ENCODE peak calls at places on chromosome 21, in five cellular contexts. Z is HEK293T, T is esophagus squamous epithelium, H is WTC11, B is lung. Y is an unnamed sample.

GRCh38 chr21:29271927-29272333 is 26.8 kb upstream of the BACH1 start:
- DNase-seq in Z (no peak), T (no peak), H (no peak), B (no peak), Y (no peak)

GRCh38 chr21:41445465-41445862 is 19.4 kb downstream of the MX1 start:
- DNase-seq in Z (no peak), T (no peak), H (no peak), B (no peak), Y (no peak)

GRCh38 chr21:28342229-28342810 is 650.4 kb downstream of the LTN1 start:
- DNase-seq in Z (no peak), T (no peak), H (no peak), B (no peak), Y (no peak)

GRCh38 chr21:39781331-39781730 is 36.3 kb downstream of the IGSF5 start:
- DNase-seq in Z (no peak), T (no peak), H (no peak), B (no peak), Y (no peak)

GRCh38 chr21:31408306-31409088 is 64.4 kb upstream of the TIAM1 start:
- DNase-seq in Z (no peak), T (no peak), H (no peak), B (no peak), Y (no peak)

GRCh38 chr21:36891692-36892091 is 74.8 kb downstream of the HLCS start:
- DNase-seq in Z (no peak), T (no peak), H (no peak), B (no peak), Y (no peak)

GRCh38 chr21:43317254-43317748 is 109.6 kb downstream of the SIK1 start:
- DNase-seq in Z (no peak), T (no peak), H (no peak), B (no peak), Y (no peak)

GRCh38 chr21:44773291-44773932 is 28.2 kb downstream of the UBE2G2 start:
- DNase-seq in Z (no peak), T (no peak), H (no peak), B (no peak), Y (peak)

GRCh38 chr21:39663066-39663465 is 50.3 kb downstream of the B3GALT5 start:
- DNase-seq in Z (no peak), T (no peak), H (no peak), B (no peak), Y (no peak)

GRCh38 chr21:40731206-40731605 is 115.8 kb downstream of the DSCAM start:
- DNase-seq in Z (no peak), T (no peak), H (no peak), B (no peak), Y (no peak)

GRCh38 chr21:31660134-31660565 is 657 bp downstream of the SOD1 start:
- DNase-seq in Z (no peak), T (no peak), H (peak), B (peak), Y (peak)

GRCh38 chr21:45847870-45848269 is 133.7 kb upstream of the COL6A1 start:
- DNase-seq in Z (no peak), T (no peak), H (no peak), B (no peak), Y (no peak)

GRCh38 chr21:42682661-42683060 is 29.2 kb downstream of the PDE9A start:
- DNase-seq in Z (no peak), T (no peak), H (no peak), B (no peak), Y (no peak)

GRCh38 chr21:27246741-27247140 is 279.9 kb upstream of the ADAMTS5 start:
- DNase-seq in Z (no peak), T (no peak), H (no peak), B (no peak), Y (no peak)

GRCh38 chr21:33099131-33099530 is 29.2 kb downstream of the OLIG1 start:
- DNase-seq in Z (no peak), T (no peak), H (no peak), B (no peak), Y (no peak)

GRCh38 chr21:45615145-45615711 is 28.3 kb upstream of the PCBP3 start:
- DNase-seq in Z (no peak), T (no peak), H (no peak), B (no peak), Y (no peak)

GRCh38 chr21:27513825-27514224 is 546.9 kb upstream of the ADAMTS5 start:
- DNase-seq in Z (no peak), T (no peak), H (no peak), B (no peak), Y (no peak)

GRCh38 chr21:35258521-35258920 is 209.4 kb upstream of the RUNX1 start:
- DNase-seq in Z (no peak), T (no peak), H (no peak), B (no peak), Y (no peak)

GRCh38 chr21:40507978-40508377 is 339.0 kb downstream of the DSCAM start:
- DNase-seq in Z (no peak), T (no peak), H (no peak), B (no peak), Y (no peak)

GRCh38 chr21:44957901-44958451 is 18.1 kb downstream of the SLX9 start:
- DNase-seq in Z (no peak), T (no peak), H (no peak), B (no peak), Y (no peak)

GRCh38 chr21:38258803-38259485 is 2.2 kb downstream of the KCNJ15 start:
- DNase-seq in Z (no peak), T (no peak), H (no peak), B (no peak), Y (no peak)

Y was measured in prostate gland.